ENCODE peak calls at places on chromosome 10, in five cellular contexts. V is NCI-H1930; D is stimulated activated CD4-positive, alpha-beta T cell treated with anti-CD3 and anti-CD28 coated beads, Interleukin-12 subunit alpha, Interleukin-12 subunit beta, amount 100 ng/mL, for 48 hours; T is SK-MEL-5; K is AML-193. S is an unnamed sample.
A peak's percentile ranks its signal among the peaks of the same experiment; 100 is the strongest.

GRCh38 chr10:117541909-117542705 is 439 bp upstream of the EMX2 start:
- DNase-seq in V (peak; percentile 50), T (peak; percentile 27), K (no peak), D (no peak), S (no peak)

GRCh38 chr10:71492871-71493270 is 96.2 kb downstream of the CDH23 start:
- DNase-seq in V (no peak), T (no peak), K (no peak), D (no peak), S (no peak)

GRCh38 chr10:80411267-80411668 is 2.9 kb downstream of the PRXL2A start:
- DNase-seq in T (no peak), D (no peak), V (no peak), K (no peak), S (peak; percentile 93)

GRCh38 chr10:11874568-11875182 is 51.5 kb downstream of the PROSER2 start:
- DNase-seq in D (peak; percentile 10), T (peak; percentile 47), K (no peak), V (no peak), S (peak; percentile 21)

GRCh38 chr10:57968328-57969016 is 299.2 kb downstream of the IPMK start:
- DNase-seq in V (no peak), D (no peak), K (no peak), T (no peak), S (no peak)

GRCh38 chr10:96890580-96890979 is 58.5 kb downstream of the LCOR start:
- DNase-seq in T (no peak), K (no peak), V (no peak), D (no peak), S (no peak)

GRCh38 chr10:112404612-112405011 is 30.7 kb downstream of the ACSL5 start:
- DNase-seq in D (no peak), K (no peak), V (no peak), T (no peak), S (peak; percentile 61)

GRCh38 chr10:86291616-86292340 is 74.8 kb downstream of the GRID1 start:
- DNase-seq in D (no peak), T (peak; percentile 1), V (no peak), K (no peak), S (no peak)

GRCh38 chr10:19117419-19117818 is 68.8 kb downstream of the MALRD1 start:
- DNase-seq in D (no peak), K (no peak), V (no peak), T (no peak), S (no peak)

GRCh38 chr10:122499491-122499941 is 38.2 kb downstream of the HTRA1 start:
- DNase-seq in D (no peak), V (no peak), K (no peak), T (no peak), S (no peak)

GRCh38 chr10:14181197-14181936 is 149.4 kb downstream of the FRMD4A start:
- DNase-seq in K (no peak), V (no peak), T (no peak), D (no peak), S (no peak)

GRCh38 chr10:4767033-4767814 is 58.8 kb upstream of the AKR1E2 start:
- DNase-seq in K (no peak), D (no peak), V (no peak), T (peak; percentile 68), S (peak; percentile 84)

GRCh38 chr10:1134156-1134555 is 78.0 kb downstream of the WDR37 start:
- DNase-seq in V (no peak), K (no peak), D (no peak), T (no peak), S (no peak)

GRCh38 chr10:3099291-3100092 is 32.1 kb downstream of the PFKP start:
- DNase-seq in T (peak; percentile 24), V (no peak), D (no peak), K (peak; percentile 51), S (no peak)

GRCh38 chr10:45490277-45490676 is 116.3 kb downstream of the ALOX5 start:
- DNase-seq in K (no peak), T (no peak), D (no peak), V (no peak), S (no peak)

GRCh38 chr10:117896517-117896916 is 150.2 kb downstream of the RAB11FIP2 start:
- DNase-seq in V (no peak), D (no peak), K (no peak), T (peak; percentile 6), S (no peak)

S was measured in lung microvascular endothelial cell.